ENCODE peak calls at places on chromosomes 12 and 14, in ten cellular contexts. S, J, M, W, G, A, F, P, Y and O are unnamed samples.
A peak's percentile ranks its signal among the peaks of the same experiment; 100 is the strongest.

GRCh38 chr12:58529114-58529665 is 391.1 kb downstream of the LRIG3 start:
- DNase-seq in S (no peak), J (peak; percentile 84), M (no peak), W (peak; percentile 79), G (no peak), A (peak; percentile 76), F (no peak), P (no peak), Y (no peak), O (peak; percentile 54)

GRCh38 chr14:99327458-99328250 is 55.7 kb upstream of the BCL11B start:
- DNase-seq in S (no peak), J (no peak), M (no peak), W (peak; percentile 54), G (no peak), A (peak; percentile 9), F (peak; percentile 51), P (no peak), Y (no peak), O (no peak)

GRCh38 chr14:100155881-100156645 is 3.4 kb downstream of the DEGS2 start:
- DNase-seq in S (peak; percentile 40), J (no peak), M (no peak), W (no peak), G (no peak), A (no peak), F (no peak), P (no peak), Y (no peak), O (no peak)

GRCh38 chr14:78737606-78738005 is 567.4 kb downstream of the NRXN3 start:
- DNase-seq in S (no peak), J (no peak), M (no peak), W (no peak), G (no peak), A (no peak), F (no peak), P (no peak), Y (no peak), O (no peak)

GRCh38 chr14:75452900-75453816 is 25.3 kb downstream of the JDP2 start:
- DNase-seq in S (peak; percentile 73), J (peak; percentile 75), M (peak; percentile 40), W (peak; percentile 83), G (peak; percentile 64), A (peak; percentile 96), F (peak; percentile 86), P (peak; percentile 70), Y (peak; percentile 89), O (peak; percentile 97)

GRCh38 chr14:73862480-73862879 is 10.8 kb downstream of the PTGR2 start:
- DNase-seq in S (no peak), J (no peak), M (no peak), W (no peak), G (no peak), A (no peak), F (no peak), P (no peak), Y (no peak), O (no peak)

GRCh38 chr12:69019082-69019481 is 86.1 kb upstream of the CPM start:
- DNase-seq in S (no peak), J (no peak), M (no peak), W (no peak), G (no peak), A (no peak), F (no peak), P (no peak), Y (no peak), O (no peak)

GRCh38 chr12:44441155-44441554 is 435.0 kb downstream of the NELL2 start:
- DNase-seq in S (no peak), J (no peak), M (no peak), W (no peak), G (no peak), A (no peak), F (no peak), P (no peak), Y (no peak), O (no peak)

GRCh38 chr12:102172436-102172835 is 25.2 kb downstream of the PMCH start:
- DNase-seq in S (no peak), J (peak; percentile 46), M (no peak), W (no peak), G (no peak), A (peak; percentile 78), F (no peak), P (no peak), Y (no peak), O (no peak)

GRCh38 chr12:2110127-2110526 is 57.3 kb downstream of the CACNA1C start:
- DNase-seq in S (no peak), J (no peak), M (no peak), W (no peak), G (no peak), A (no peak), F (no peak), P (no peak), Y (no peak), O (no peak)

GRCh38 chr12:89678225-89678624 is 30.4 kb downstream of the ATP2B1 start:
- DNase-seq in S (no peak), J (no peak), M (no peak), W (no peak), G (no peak), A (no peak), F (no peak), P (no peak), Y (no peak), O (no peak)

GRCh38 chr12:31890295-31891285 is 68.6 kb upstream of the RESF1 start:
- DNase-seq in S (no peak), J (peak; percentile 29), M (no peak), W (no peak), G (no peak), A (no peak), F (no peak), P (no peak), Y (no peak), O (no peak)

GRCh38 chr12:25716842-25717241 is 163.8 kb upstream of the LMNTD1 start:
- DNase-seq in S (no peak), J (no peak), M (no peak), W (no peak), G (no peak), A (peak; percentile 46), F (no peak), P (no peak), Y (no peak), O (no peak)

GRCh38 chr14:101815994-101816393 is 54.5 kb downstream of the PPP2R5C start:
- DNase-seq in S (no peak), J (no peak), M (no peak), W (no peak), G (no peak), A (no peak), F (no peak), P (no peak), Y (no peak), O (no peak)

GRCh38 chr14:101813171-101813759 is 51.8 kb downstream of the PPP2R5C start:
- DNase-seq in S (no peak), J (no peak), M (no peak), W (no peak), G (peak; percentile 70), A (peak; percentile 9), F (no peak), P (no peak), Y (no peak), O (no peak)

GRCh38 chr14:101812071-101812470 is 50.6 kb downstream of the PPP2R5C start:
- DNase-seq in S (peak; percentile 38), J (no peak), M (no peak), W (no peak), G (no peak), A (no peak), F (no peak), P (no peak), Y (no peak), O (no peak)

GRCh38 chr14:101814869-101815268 is 53.4 kb downstream of the PPP2R5C start:
- DNase-seq in S (no peak), J (no peak), M (no peak), W (no peak), G (no peak), A (no peak), F (no peak), P (no peak), Y (no peak), O (no peak)

DNA sequence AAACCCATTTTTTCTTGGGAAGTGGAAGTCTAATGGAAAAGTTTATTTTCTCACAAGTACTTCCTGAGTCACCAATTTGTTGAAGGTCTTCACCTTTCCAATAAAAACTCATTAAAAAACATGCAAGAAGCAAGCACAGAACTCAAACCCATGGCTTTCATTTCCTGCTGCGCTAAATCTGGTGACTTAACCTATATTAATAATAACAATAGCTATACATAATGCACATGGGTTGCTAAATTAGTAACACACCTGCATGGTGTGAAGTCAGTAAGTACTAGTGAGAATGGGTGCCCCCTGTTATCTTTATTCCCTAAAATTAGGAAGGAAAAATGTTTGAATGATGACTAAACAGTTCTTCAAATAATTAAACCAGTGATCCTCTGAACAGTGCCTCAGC is 52.3 kb downstream of the PPP2R5C start:
- DNase-seq in S (no peak), J (no peak), M (no peak), W (no peak), G (no peak), A (peak; percentile 13), F (no peak), P (no peak), Y (no peak), O (no peak)
- H3K4me1 ChIP-seq in S (peaks cover 46% of the 10 kb centered on the region), J (peaks cover 10% of the 10 kb centered on the region), M (peaks cover 9% of the 10 kb centered on the region), W (peaks cover 4% of the 10 kb centered on the region), G (peaks cover 81% of the 10 kb centered on the region), A (peaks cover 28% of the 10 kb centered on the region), F (no peaks in the 10 kb centered on the region), P (no peaks in the 10 kb centered on the region), Y (peaks cover 2% of the 10 kb centered on the region), O (peaks cover 11% of the 10 kb centered on the region)

DNA sequence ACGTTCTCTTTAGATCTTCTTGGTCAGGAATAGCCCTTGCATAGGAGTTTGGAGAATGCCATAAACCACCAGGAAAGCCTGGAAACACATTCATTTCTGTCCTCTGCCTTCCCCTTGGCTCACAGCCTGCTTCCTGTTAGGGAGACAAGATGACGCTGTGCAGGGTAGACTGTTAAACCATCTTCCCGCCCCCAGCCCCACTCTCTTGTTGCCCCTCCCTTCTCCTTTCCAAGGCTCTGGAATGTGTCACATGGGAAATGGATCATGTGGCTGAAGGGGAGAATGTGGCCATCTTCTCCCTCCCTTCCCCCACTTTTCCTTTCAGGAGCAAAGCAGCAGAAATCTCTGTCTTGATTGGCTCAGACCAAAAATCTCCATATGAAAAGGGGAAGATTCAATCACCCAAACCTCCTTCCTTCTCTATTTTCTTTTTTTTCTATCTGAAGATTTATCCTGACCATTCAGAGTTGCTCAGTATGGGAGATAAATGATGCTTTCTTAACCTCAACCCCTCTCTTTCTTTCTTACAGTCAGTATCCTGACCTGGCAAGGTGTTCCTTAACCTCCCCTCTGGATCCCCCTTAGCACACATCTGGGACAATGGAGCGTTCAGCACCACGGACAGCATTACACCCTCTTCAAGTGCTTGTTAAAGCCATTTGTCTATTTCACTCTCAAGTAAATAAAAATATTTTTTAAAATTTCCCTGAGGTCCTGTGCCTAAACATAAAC is 11.4 kb downstream of the GPR19 start:
- DNase-seq in S (no peak), J (no peak), M (no peak), W (peak; percentile 29), G (no peak), A (peak; percentile 60), F (no peak), P (peak; percentile 97), Y (peak; percentile 97), O (no peak)
- H3K27ac ChIP-seq in S (no peak overlapping the region), J (no peak overlapping the region), M (no peak overlapping the region), W (no peak overlapping the region), G (no peak overlapping the region), A (no peak overlapping the region), F (no peak overlapping the region), P (no peak overlapping the region), Y (peak overlapping the region; percentile 95), O (no peak overlapping the region)

GRCh38 chr14:95760596-95760995 is 46.7 kb upstream of the TCL1A start:
- DNase-seq in S (no peak), J (no peak), M (no peak), W (no peak), G (no peak), A (no peak), F (no peak), P (no peak), Y (no peak), O (no peak)
- H3K9me3 ChIP-seq in S (no peaks in the 10 kb centered on the region), J (no peaks in the 10 kb centered on the region), M (no peaks in the 10 kb centered on the region), W (no peaks in the 10 kb centered on the region), G (peaks cover 13% of the 10 kb centered on the region), A (no peaks in the 10 kb centered on the region), F (no peaks in the 10 kb centered on the region), P (no peaks in the 10 kb centered on the region), Y (no peaks in the 10 kb centered on the region), O (no peaks in the 10 kb centered on the region)

GRCh38 chr12:5492562-5492961 is 60.7 kb downstream of the NTF3 start:
- DNase-seq in S (no peak), J (no peak), M (no peak), W (no peak), G (no peak), A (no peak), F (no peak), P (no peak), Y (no peak), O (no peak)
- H3K4me1 ChIP-seq in S (no peaks in the 10 kb centered on the region), J (peaks cover 15% of the 10 kb centered on the region), M (no peaks in the 10 kb centered on the region), W (no peaks in the 10 kb centered on the region), G (peaks cover 28% of the 10 kb centered on the region), A (peaks cover 11% of the 10 kb centered on the region), F (peaks cover 12% of the 10 kb centered on the region), P (peaks cover 2% of the 10 kb centered on the region), Y (no peaks in the 10 kb centered on the region), O (no peaks in the 10 kb centered on the region)